ENCODE peak calls at places on chromosomes 11 and 22, in four cellular contexts. B is amygdala; X is GM23338; L is stimulated activated CD4-positive, alpha-beta T cell treated with anti-CD3 and anti-CD28 coated beads, Interleukin-12 subunit alpha, Interleukin-12 subunit beta, amount 100 ng/mL, for 48 hours. E is an unnamed sample.

GRCh38 chr22:27504854-27505253 is 296.7 kb downstream of the MN1 start:
- DNase-seq in L (no peak), B (no peak), X (no peak), E (no peak)

GRCh38 chr11:103806130-103806900 is 230.1 kb upstream of the DDI1 start:
- DNase-seq in X (no peak), L (no peak), B (no peak), E (no peak)

GRCh38 chr11:2945757-2946287 is 16.6 kb upstream of the PHLDA2 start:
- DNase-seq in B (no peak), L (no peak), X (peak), E (no peak)

GRCh38 chr11:15027011-15027410 is 46.4 kb upstream of the CALCB start:
- DNase-seq in X (no peak), L (no peak), B (no peak), E (no peak)

GRCh38 chr11:12167098-12167999 is 57.0 kb downstream of the MICAL2 start:
- DNase-seq in L (no peak), B (no peak), X (no peak), E (no peak)

GRCh38 chr11:44011797-44012196 is 36.0 kb upstream of the ACCSL start:
- DNase-seq in B (no peak), L (no peak), X (no peak), E (no peak)

GRCh38 chr22:39277135-39277607 is 32.4 kb upstream of the PDGFB start:
- DNase-seq in L (no peak), X (no peak), B (no peak), E (no peak)

GRCh38 chr22:40414306-40414705 is 43.9 kb downstream of the SGSM3 start:
- DNase-seq in X (no peak), B (no peak), L (no peak), E (no peak)

GRCh38 chr22:20503816-20504215 is 3.6 kb upstream of the MED15 start:
- DNase-seq in B (no peak), L (no peak), X (no peak), E (no peak)

GRCh38 chr22:17774206-17774927 is at the start of gene BID:
- DNase-seq in B (no peak), L (no peak), X (peak), E (peak)

GRCh38 chr11:130945945-130946344 is 29.7 kb upstream of the SNX19 start:
- DNase-seq in L (no peak), X (no peak), B (no peak), E (no peak)

GRCh38 chr11:134389464-134390180 is 22.4 kb downstream of the B3GAT1 start:
- DNase-seq in X (no peak), L (no peak), B (no peak), E (no peak)

GRCh38 chr11:121460941-121461514 is 8.3 kb upstream of the SORL1-AS1 start:
- DNase-seq in B (no peak), X (no peak), L (no peak), E (no peak)

GRCh38 chr11:9787981-9788521 is 124.2 kb downstream of the SWAP70 start:
- DNase-seq in B (no peak), L (no peak), X (no peak), E (no peak)

GRCh38 chr11:70399681-70400112 is 1.4 kb downstream of the CTTN start:
- DNase-seq in X (peak), B (no peak), L (no peak), E (no peak)

GRCh38 chr22:46578824-46579561 is 41.2 kb upstream of the GRAMD4 start:
- DNase-seq in B (no peak), L (no peak), X (no peak), E (no peak)

GRCh38 chr22:23793326-23793725 is 6.6 kb downstream of the SMARCB1 start:
- DNase-seq in X (no peak), L (no peak), B (no peak), E (no peak)

GRCh38 chr11:10893713-10894112 is 35.9 kb upstream of the ZBED5 start:
- DNase-seq in L (no peak), X (no peak), B (no peak), E (no peak)

GRCh38 chr11:1225386-1226225 is 2.7 kb downstream of the MUC5B start:
- DNase-seq in X (peak), B (no peak), L (no peak), E (no peak)

GRCh38 chr11:129278586-129279319 is 86.6 kb upstream of the ARHGAP32 start:
- DNase-seq in L (no peak), B (no peak), X (peak), E (peak)

E was measured in activated naive CD8-positive, alpha-beta T cell treated with anti-CD3 and anti-CD28 coated beads, Interleukin-2, amount 10 ng/mL, durations not matched to agents 7 days and 5 days.